ENCODE peak calls at places on chromosomes 6 and 20, in six cellular contexts. O, Q, H, M, D and E are unnamed samples.

GRCh38 chr6:73252703-73253102 is 10.3 kb downstream of the KHDC1 start:
- DNase-seq in M (no peak), D (no peak), O (no peak), H (no peak), Q (no peak), E (no peak)

GRCh38 chr6:142902636-142903053 is 42.3 kb downstream of the HIVEP2 start:
- DNase-seq in M (peak), H (peak), O (peak), D (peak), Q (peak), E (peak)

GRCh38 chr6:157075549-157076426 is 247.5 kb downstream of the TMEM242 start:
- DNase-seq in H (no peak), O (no peak), M (no peak), Q (no peak), D (peak), E (no peak)

GRCh38 chr6:13282393-13283069 is 45.8 kb downstream of the TBC1D7 start:
- DNase-seq in D (no peak), H (no peak), M (no peak), O (no peak), Q (no peak), E (no peak)

GRCh38 chr6:41439524-41440418 is 104.4 kb downstream of the NCR2 start:
- DNase-seq in M (no peak), Q (no peak), D (no peak), O (no peak), H (no peak), E (no peak)

GRCh38 chr6:16704706-16705402 is 56.4 kb downstream of the ATXN1 start:
- DNase-seq in D (no peak), H (no peak), M (no peak), Q (no peak), O (no peak), E (no peak)

GRCh38 chr20:46009847-46010246 is 1.1 kb downstream of the MMP9 start:
- DNase-seq in D (no peak), H (no peak), Q (no peak), O (no peak), M (no peak), E (no peak)

GRCh38 chr20:13788167-13788834 is 3.5 kb downstream of the NDUFAF5 start:
- DNase-seq in Q (peak), D (peak), M (no peak), H (peak), O (no peak), E (peak)

GRCh38 chr20:48797275-48797825 is 30.4 kb downstream of the PREX1 start:
- DNase-seq in H (no peak), M (peak), Q (no peak), O (peak), D (no peak), E (peak)

GRCh38 chr6:147699637-147700036 is 191.1 kb downstream of the SAMD5 start:
- DNase-seq in M (no peak), D (peak), O (no peak), Q (no peak), H (no peak), E (no peak)

GRCh38 chr6:63663147-63663877 is 27.7 kb downstream of the PHF3 start:
- DNase-seq in H (no peak), O (no peak), D (no peak), M (no peak), Q (no peak), E (no peak)

GRCh38 chr6:12844284-12845223 is 128.0 kb downstream of the PHACTR1 start:
- DNase-seq in H (no peak), M (no peak), O (no peak), Q (peak), D (peak), E (no peak)

GRCh38 chr6:105771313-105771970 is 314.7 kb upstream of the PRDM1 start:
- DNase-seq in M (no peak), Q (no peak), D (no peak), H (no peak), O (no peak), E (no peak)

GRCh38 chr6:137571854-137572253 is 77.7 kb upstream of the OLIG3 start:
- DNase-seq in D (peak), M (no peak), H (peak), Q (peak), O (no peak), E (peak)

GRCh38 chr20:37630161-37630560 is 63.7 kb upstream of the CTNNBL1 start:
- DNase-seq in Q (peak), O (peak), M (no peak), H (no peak), D (no peak), E (no peak)

GRCh38 chr6:13295576-13295975 is 32.8 kb downstream of the TBC1D7 start:
- DNase-seq in D (no peak), M (no peak), Q (no peak), O (no peak), H (peak), E (no peak)

GRCh38 chr6:147949981-147950622 is 392.5 kb upstream of the SASH1 start:
- DNase-seq in Q (no peak), H (no peak), M (no peak), O (no peak), D (no peak), E (no peak)

GRCh38 chr6:3635482-3635881 is 116.0 kb downstream of the PXDC1 start:
- DNase-seq in Q (no peak), H (no peak), M (no peak), D (no peak), O (no peak), E (no peak)

GRCh38 chr6:165231177-165231576 is 78.2 kb downstream of the C6orf118 start:
- DNase-seq in M (no peak), O (no peak), H (no peak), Q (no peak), D (no peak), E (no peak)

GRCh38 chr20:53597085-53597482 is 3.4 kb upstream of the ZNF217 start:
- DNase-seq in D (no peak), M (peak), Q (no peak), H (peak), O (no peak), E (peak)

GRCh38 chr6:132932566-132932965 is 118.2 kb downstream of the RPS12 start:
- DNase-seq in D (no peak), M (no peak), Q (no peak), H (no peak), O (no peak), E (no peak)

GRCh38 chr6:156866181-156866862 is 89.1 kb downstream of the ARID1B start:
- DNase-seq in H (no peak), D (no peak), Q (no peak), O (no peak), M (no peak), E (no peak)

GRCh38 chr20:23122959-23123655 is 37.0 kb upstream of the CD93 start:
- DNase-seq in M (no peak), Q (no peak), D (no peak), H (no peak), O (no peak), E (no peak)

GRCh38 chr20:1474325-1474724 is 7.7 kb upstream of the NSFL1C start:
- DNase-seq in D (no peak), M (no peak), O (no peak), H (no peak), Q (no peak), E (no peak)

GRCh38 chr20:50837532-50838321 is 42.9 kb downstream of the BCAS4 start:
- DNase-seq in D (no peak), H (no peak), Q (no peak), O (peak), M (peak), E (no peak)

GRCh38 chr6:167255918-167256553 is 35.1 kb upstream of the UNC93A start:
- DNase-seq in D (no peak), Q (no peak), M (no peak), H (no peak), O (no peak), E (no peak)

GRCh38 chr20:58751956-58752355 is 59.4 kb downstream of the NPEPL1 start:
- DNase-seq in M (no peak), H (peak), Q (no peak), D (no peak), O (no peak), E (no peak)

GRCh38 chr6:101249470-101249869 is 144.0 kb upstream of the GRIK2 start:
- DNase-seq in D (no peak), Q (no peak), H (no peak), M (no peak), O (no peak), E (no peak)

GRCh38 chr6:42046491-42047219 is 3.7 kb upstream of the TAF8 start:
- DNase-seq in Q (no peak), M (no peak), D (no peak), O (no peak), H (no peak), E (no peak)

GRCh38 chr20:6074784-6075183 is 20.9 kb upstream of the LRRN4 start:
- DNase-seq in M (no peak), Q (no peak), H (no peak), D (no peak), O (no peak), E (no peak)

GRCh38 chr6:42010185-42010872 is 40.0 kb upstream of the TAF8 start:
- DNase-seq in M (no peak), H (no peak), O (no peak), D (no peak), Q (no peak), E (no peak)

DNA sequence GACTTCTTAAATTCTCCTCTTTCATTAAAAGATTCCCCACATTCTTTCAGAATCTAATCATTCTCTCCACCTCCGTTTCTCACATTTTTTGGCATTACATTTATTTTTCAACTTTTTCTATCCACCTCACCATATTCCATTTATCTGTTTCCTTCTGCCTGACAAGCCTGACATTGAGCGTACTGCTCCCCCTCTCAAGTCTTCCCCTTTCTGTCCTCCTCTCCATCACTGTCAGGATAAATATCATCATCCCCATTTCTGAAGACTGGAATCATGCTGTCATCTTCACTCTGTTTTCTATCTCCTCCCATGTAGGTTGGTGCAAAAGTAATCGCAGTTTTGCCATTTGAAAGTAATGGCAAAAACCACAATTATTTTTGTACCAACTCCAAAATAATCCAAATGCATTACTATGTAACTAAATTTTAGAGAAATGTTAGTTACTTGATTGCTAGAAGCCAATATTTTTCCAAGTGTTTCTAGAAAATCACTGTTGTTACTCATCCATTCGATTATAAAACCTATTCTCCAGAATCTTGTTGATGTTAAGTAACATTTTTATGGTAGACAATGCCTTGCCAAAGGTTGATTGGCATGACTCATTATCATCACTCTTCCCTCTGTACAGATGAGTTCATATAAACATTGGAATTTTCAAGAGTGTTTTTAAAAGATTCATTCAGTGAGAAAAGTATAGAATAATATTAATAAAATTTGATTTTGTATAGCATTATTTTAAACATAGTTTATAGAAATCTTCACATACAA is 292.3 kb upstream of the RNF217 start:
- DNase-seq in M (no peak), Q (no peak), O (no peak), D (no peak), H (no peak), E (no peak)
- TF ChIP-seq CTCF in M (no peak), Q (no peak), O (no peak), D (no peak), H (no peak), E (no peak)

GRCh38 chr6:11381801-11382513 is 149.5 kb upstream of the NEDD9 start:
- DNase-seq in Q (no peak), H (peak), O (no peak), M (peak), D (no peak), E (no peak)
- H3K27ac ChIP-seq in Q (no peak), H (peak), O (no peak), M (no peak), D (no peak), E (no peak)

DNA sequence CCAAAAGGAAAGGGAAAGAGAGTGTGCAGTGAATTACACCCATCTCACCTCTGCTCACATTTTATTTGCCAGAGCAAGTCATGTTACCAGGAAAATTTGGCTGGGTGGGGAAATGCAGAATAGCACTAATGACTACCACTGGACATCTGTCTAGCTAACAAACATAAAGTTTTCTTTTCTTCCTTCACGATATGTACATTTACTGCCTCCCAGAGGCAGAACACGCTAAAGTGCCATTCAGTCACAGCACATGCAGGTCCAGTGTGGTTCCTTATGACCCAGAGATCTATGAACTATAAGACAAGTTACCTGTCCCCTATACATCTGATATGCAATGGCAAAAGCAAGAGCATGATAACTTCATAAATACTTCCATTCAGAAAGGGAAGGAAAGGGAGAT is 194.1 kb downstream of the OGFRL1 start:
- DNase-seq in D (no peak), Q (no peak), O (no peak), M (no peak), H (no peak), E (no peak)
- TF ChIP-seq CTCF in D (no peak), Q (peak), O (peak), M (no peak), H (no peak), E (no peak)

DNA sequence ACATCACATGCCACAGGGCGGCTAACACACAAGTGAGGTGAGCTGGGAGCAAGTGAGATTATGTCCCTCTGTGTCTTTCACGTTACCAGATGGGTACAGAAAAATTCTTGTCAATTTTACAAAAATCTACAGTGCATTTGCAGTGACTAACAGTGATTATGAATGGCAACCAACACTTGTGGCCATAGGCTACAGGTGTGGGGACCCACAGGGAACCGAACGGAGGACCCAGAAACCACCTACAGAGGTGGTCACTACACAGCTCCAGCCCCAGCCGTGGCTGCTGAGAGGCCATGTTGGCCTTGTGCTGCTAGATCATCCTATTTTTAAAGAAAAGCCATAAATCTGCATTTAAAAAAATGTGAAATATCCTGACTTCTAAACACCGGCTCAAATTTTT is 50.2 kb downstream of the FYN start:
- DNase-seq in M (no peak), Q (no peak), D (no peak), O (no peak), H (no peak), E (no peak)
- H3K27ac ChIP-seq in M (peak), Q (no peak), D (no peak), O (peak), H (no peak), E (no peak)

GRCh38 chr20:17651761-17652388 is 30.2 kb downstream of the RRBP1 start:
- DNase-seq in D (no peak), O (no peak), H (no peak), Q (no peak), M (no peak), E (no peak)
- TF ChIP-seq CTCF in D (no peak), O (no peak), H (no peak), Q (no peak), M (no peak), E (no peak)

DNA sequence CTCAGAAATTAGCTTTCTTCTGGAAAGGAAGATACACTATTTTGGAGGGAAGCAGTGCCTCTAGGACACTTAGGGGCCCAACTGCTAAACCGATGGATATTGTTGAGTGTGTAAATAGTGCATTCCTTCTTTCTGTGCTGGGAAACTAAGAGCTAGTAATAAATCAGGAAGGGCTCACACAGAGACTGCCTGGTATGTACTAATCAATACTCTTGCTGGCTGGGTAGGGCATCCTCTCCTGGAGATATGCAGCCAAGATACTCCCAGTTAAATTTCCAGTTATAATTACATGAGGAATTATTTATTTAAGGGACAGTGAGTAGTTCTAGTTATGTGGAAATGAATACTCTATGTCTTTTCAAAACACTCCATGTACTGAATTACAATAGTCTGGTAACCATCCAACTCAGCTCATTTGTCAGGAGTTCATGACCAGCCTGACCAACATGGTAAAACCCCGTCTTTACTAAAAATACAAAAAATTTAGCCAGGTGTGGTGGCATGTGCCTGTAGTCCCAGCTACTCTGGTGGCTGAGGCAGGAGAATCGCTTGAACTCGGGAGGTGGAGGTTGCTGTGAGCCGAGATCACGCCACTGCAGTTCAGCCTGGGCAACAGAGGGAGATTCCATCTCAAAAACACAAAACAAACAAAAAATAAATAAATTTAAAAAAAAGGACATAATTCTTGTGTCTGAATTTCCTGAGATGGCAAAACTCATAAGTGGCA is 100.0 kb downstream of the OR2B2 start:
- DNase-seq in H (no peak), O (no peak), D (no peak), Q (no peak), M (no peak), E (no peak)
- H3K27ac ChIP-seq in H (no peak), O (no peak), D (peak), Q (peak), M (no peak), E (no peak)